ENCODE peak calls at places on chromosomes 4 and X, in four cellular contexts. N is GM13977, K is heart left ventricle, Q is fibroblast of lung. H is an unnamed sample.

GRCh38 chr4:38136604-38137003 is 176.4 kb downstream of the PTTG2 start:
- DNase-seq in N (no peak), K (no peak), Q (no peak), H (no peak)

GRCh38 chr4:86508436-86508835 is 85.7 kb upstream of the PTPN13 start:
- DNase-seq in N (no peak), K (no peak), Q (peak; percentile 74), H (no peak)

GRCh38 chrX:57227691-57228090 is 58.8 kb upstream of the FAAH2 start:
- DNase-seq in N (no peak), K (no peak), Q (no peak), H (no peak)

GRCh38 chrX:46630141-46630540 is 56.6 kb downstream of the CHST7 start:
- DNase-seq in N (no peak), K (no peak), Q (peak; percentile 24), H (no peak)

GRCh38 chr4:164779811-164780216 is 25.9 kb downstream of the SMIM31 start:
- DNase-seq in N (peak; percentile 58), K (no peak), Q (peak; percentile 54), H (peak; percentile 45)

GRCh38 chr4:107658400-107659326 is 61.4 kb downstream of the PAPSS1 start:
- DNase-seq in N (no peak), K (no peak), Q (no peak), H (no peak)

GRCh38 chr4:80243274-80244018 is 23.0 kb upstream of the FGF5 start:
- DNase-seq in N (no peak), K (no peak), Q (no peak), H (no peak)

GRCh38 chr4:12701384-12701783 is 782.8 kb downstream of the RAB28 start:
- DNase-seq in N (no peak), K (no peak), Q (no peak), H (no peak)

GRCh38 chrX:106932492-106932923 is 12.3 kb downstream of the CLDN2 start:
- DNase-seq in N (no peak), K (no peak), Q (peak; percentile 39), H (no peak)

GRCh38 chrX:41923925-41924693 is 755 bp upstream of the CASK start:
- DNase-seq in N (peak; percentile 30), K (peak; percentile 7), Q (peak; percentile 35), H (peak; percentile 23)

GRCh38 chr4:99200148-99200547 is 18.9 kb downstream of the ADH6 start:
- DNase-seq in N (no peak), K (no peak), Q (no peak), H (no peak)

GRCh38 chrX:12379666-12380065 is 241.4 kb downstream of the FRMPD4 start:
- DNase-seq in N (no peak), K (no peak), Q (no peak), H (no peak)

GRCh38 chr4:177008071-177008835 is 215.5 kb upstream of the VEGFC start:
- DNase-seq in N (no peak), K (no peak), Q (peak; percentile 25), H (no peak)

GRCh38 chrX:74505437-74505836 is 84.1 kb downstream of the SLC16A2 start:
- DNase-seq in N (no peak), K (no peak), Q (no peak), H (no peak)

GRCh38 chr4:77007358-77008230 is 58.0 kb downstream of the SEPTIN11 start:
- DNase-seq in N (peak; percentile 33), K (no peak), Q (peak; percentile 75), H (peak; percentile 33)

GRCh38 chr4:113083346-113083745 is 33.9 kb downstream of the ANK2 start:
- DNase-seq in N (no peak), K (no peak), Q (no peak), H (no peak)

GRCh38 chr4:151227731-151228130 is 49.2 kb upstream of the PRSS48 start:
- DNase-seq in N (no peak), K (peak; percentile 72), Q (peak; percentile 71), H (no peak)

GRCh38 chrX:31851761-31852160 is 779.9 kb upstream of the FTHL17 start:
- DNase-seq in N (no peak), K (no peak), Q (no peak), H (no peak)

GRCh38 chr4:159410076-159410777 is 307.3 kb downstream of the RAPGEF2 start:
- DNase-seq in N (no peak), K (no peak), Q (no peak), H (no peak)

GRCh38 chrX:153731117-153731844 is 6.6 kb downstream of the ABCD1 start:
- DNase-seq in N (peak; percentile 52), K (no peak), Q (no peak), H (no peak)

GRCh38 chr4:94489075-94489474 is 37.3 kb downstream of the PDLIM5 start:
- DNase-seq in N (no peak), K (no peak), Q (no peak), H (no peak)
- TF ChIP-seq CTCF in N (no peak), K (no peak), Q (no peak), H (no peak)

DNA sequence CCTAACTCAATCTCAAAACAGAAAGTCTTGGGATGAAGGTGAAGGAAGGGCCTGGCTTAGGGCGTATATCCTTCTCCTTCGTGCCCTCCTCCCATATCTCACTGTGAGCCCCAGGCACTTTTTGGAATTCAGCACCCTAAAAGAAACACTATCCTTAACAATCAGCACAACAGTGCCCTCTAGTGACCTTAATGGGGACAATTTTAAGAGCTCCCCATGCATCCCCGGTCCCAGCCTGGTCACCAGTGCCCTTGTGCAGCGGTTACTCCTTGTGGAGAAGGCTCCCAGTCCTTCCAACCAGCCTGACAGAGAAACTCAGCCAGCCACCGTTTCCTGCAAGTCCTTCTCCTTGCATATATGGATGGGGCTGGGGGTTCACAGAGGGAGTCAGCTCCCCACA is 4.2 kb downstream of the PAK3 start:
- DNase-seq in N (peak; percentile 75), K (no peak), Q (peak; percentile 23), H (peak; percentile 53)
- TF ChIP-seq CTCF in N (peak; percentile 63), K (no peak), Q (peak; percentile 37), H (no peak)

GRCh38 chr4:57018930-57019329 is 40.2 kb downstream of the POLR2B start:
- DNase-seq in N (no peak), K (no peak), Q (peak; percentile 11), H (no peak)
- TF ChIP-seq CTCF in N (no peak), K (peak; percentile 16), Q (no peak), H (no peak)

GRCh38 chr4:183444149-183444952 is at the start of gene CDKN2AIP:
- DNase-seq in N (peak; percentile 94), K (peak; percentile 95), Q (peak; percentile 93), H (peak; percentile 96)
- TF ChIP-seq CTCF in N (peak; percentile 11), K (no peak), Q (no peak), H (no peak)

GRCh38 chrX:22758807-22759481 is 240.8 kb upstream of the DDX53 start:
- DNase-seq in N (no peak), K (no peak), Q (no peak), H (peak; percentile 1)

GRCh38 chrX:22760513-22761057 is 239.2 kb upstream of the DDX53 start:
- DNase-seq in N (no peak), K (no peak), Q (no peak), H (no peak)
- TF ChIP-seq CTCF in N (no peak), K (no peak), Q (no peak), H (no peak)

GRCh38 chrX:70336767-70337166 is 46.9 kb downstream of the KIF4A start:
- DNase-seq in N (no peak), K (no peak), Q (no peak), H (no peak)

GRCh38 chrX:70331161-70331560 is 41.3 kb downstream of the KIF4A start:
- DNase-seq in N (no peak), K (no peak), Q (no peak), H (no peak)

GRCh38 chrX:70338290-70338689 is 48.4 kb downstream of the KIF4A start:
- DNase-seq in N (no peak), K (no peak), Q (no peak), H (no peak)

DNA sequence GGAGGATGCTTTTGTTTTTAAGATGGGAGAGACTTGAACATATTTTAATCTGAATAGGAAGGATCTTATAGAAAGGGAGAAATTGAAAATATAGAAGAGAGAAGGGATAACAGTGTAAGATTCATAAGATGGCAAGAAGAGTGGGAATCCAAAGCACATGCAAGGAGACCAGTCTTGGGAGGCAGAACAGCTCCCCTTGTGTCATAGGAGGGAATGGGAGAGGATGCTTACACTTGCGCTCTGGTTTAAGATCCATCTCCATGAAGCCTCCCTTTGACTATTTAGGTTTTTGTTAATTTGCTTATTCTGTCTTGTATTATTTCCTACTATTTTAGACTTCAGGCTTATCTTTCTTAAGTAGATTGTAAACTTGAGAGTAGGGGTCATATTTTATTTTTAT is 42.7 kb downstream of the KIF4A start:
- DNase-seq in N (no peak), K (no peak), Q (no peak), H (no peak)
- TF ChIP-seq CTCF in N (no peak), K (no peak), Q (no peak), H (no peak)

H was measured in GM20000.